ENCODE peak calls at places on chromosome 7, in nine cellular contexts. One of them, this sample, is unnamed.

GRCh38 chr7:44100458-44101303 is 3.5 kb upstream of the AEBP1 start:
- DNase-seq in GM19239: no peak
- DNase-seq in GM03348: peak
- DNase-seq in activated naive CD8-positive, alpha-beta T cell treated with anti-CD3 and anti-CD28 coated beads, Interleukin-2, amount 50 U/mL, for 16 hours: no peak
- DNase-seq in SW 1271: no peak
- DNase-seq in cardiac fibroblast: peak
- DNase-seq in RWPE2: no peak
- DNase-seq in MCF 10A: no peak
- DNase-seq in RPMI8226: no peak
- DNase-seq in this sample: no peak

GRCh38 chr7:49643321-49643720 is 130.1 kb upstream of the VWC2 start:
- DNase-seq in GM19239: no peak
- DNase-seq in RWPE2: no peak
- DNase-seq in cardiac fibroblast: no peak
- DNase-seq in RPMI8226: no peak
- DNase-seq in activated naive CD8-positive, alpha-beta T cell treated with anti-CD3 and anti-CD28 coated beads, Interleukin-2, amount 50 U/mL, for 16 hours: no peak
- DNase-seq in GM03348: no peak
- DNase-seq in SW 1271: no peak
- DNase-seq in MCF 10A: no peak
- DNase-seq in this sample: no peak

GRCh38 chr7:92244803-92245486 is 769 bp downstream of the KRIT1 start:
- DNase-seq in cardiac fibroblast: peak
- DNase-seq in SW 1271: peak
- DNase-seq in MCF 10A: no peak
- DNase-seq in GM03348: peak
- DNase-seq in RWPE2: no peak
- DNase-seq in GM19239: no peak
- DNase-seq in activated naive CD8-positive, alpha-beta T cell treated with anti-CD3 and anti-CD28 coated beads, Interleukin-2, amount 50 U/mL, for 16 hours: no peak
- DNase-seq in RPMI8226: peak
- DNase-seq in this sample: no peak

GRCh38 chr7:148116195-148116594 is 474.4 kb upstream of the C7orf33 start:
- DNase-seq in RPMI8226: peak
- DNase-seq in cardiac fibroblast: no peak
- DNase-seq in GM03348: no peak
- DNase-seq in RWPE2: no peak
- DNase-seq in activated naive CD8-positive, alpha-beta T cell treated with anti-CD3 and anti-CD28 coated beads, Interleukin-2, amount 50 U/mL, for 16 hours: no peak
- DNase-seq in SW 1271: no peak
- DNase-seq in MCF 10A: no peak
- DNase-seq in GM19239: no peak
- DNase-seq in this sample: no peak

GRCh38 chr7:156519070-156519469 is 121.5 kb upstream of the RNF32 start:
- DNase-seq in MCF 10A: no peak
- DNase-seq in cardiac fibroblast: no peak
- DNase-seq in RPMI8226: no peak
- DNase-seq in SW 1271: no peak
- DNase-seq in RWPE2: no peak
- DNase-seq in GM19239: no peak
- DNase-seq in activated naive CD8-positive, alpha-beta T cell treated with anti-CD3 and anti-CD28 coated beads, Interleukin-2, amount 50 U/mL, for 16 hours: no peak
- DNase-seq in GM03348: no peak
- DNase-seq in this sample: no peak

GRCh38 chr7:151110941-151111645 is 24.8 kb downstream of the AGAP3 start:
- DNase-seq in activated naive CD8-positive, alpha-beta T cell treated with anti-CD3 and anti-CD28 coated beads, Interleukin-2, amount 50 U/mL, for 16 hours: peak
- DNase-seq in SW 1271: peak
- DNase-seq in RPMI8226: peak
- DNase-seq in GM03348: peak
- DNase-seq in cardiac fibroblast: peak
- DNase-seq in RWPE2: no peak
- DNase-seq in GM19239: peak
- DNase-seq in MCF 10A: peak
- DNase-seq in this sample: no peak

GRCh38 chr7:94266278-94266677 is 128.4 kb upstream of the COL1A2 start:
- DNase-seq in cardiac fibroblast: peak
- DNase-seq in GM03348: peak
- DNase-seq in RPMI8226: no peak
- DNase-seq in activated naive CD8-positive, alpha-beta T cell treated with anti-CD3 and anti-CD28 coated beads, Interleukin-2, amount 50 U/mL, for 16 hours: no peak
- DNase-seq in RWPE2: no peak
- DNase-seq in GM19239: no peak
- DNase-seq in MCF 10A: peak
- DNase-seq in SW 1271: no peak
- DNase-seq in this sample: no peak

GRCh38 chr7:138008588-138009349 is 6.9 kb upstream of the CREB3L2 start:
- DNase-seq in activated naive CD8-positive, alpha-beta T cell treated with anti-CD3 and anti-CD28 coated beads, Interleukin-2, amount 50 U/mL, for 16 hours: no peak
- DNase-seq in MCF 10A: peak
- DNase-seq in cardiac fibroblast: peak
- DNase-seq in RPMI8226: peak
- DNase-seq in RWPE2: no peak
- DNase-seq in GM03348: peak
- DNase-seq in SW 1271: peak
- DNase-seq in GM19239: no peak
- DNase-seq in this sample: peak

GRCh38 chr7:153398789-153399553 is 639.4 kb downstream of the ACTR3B start:
- DNase-seq in cardiac fibroblast: no peak
- DNase-seq in RPMI8226: peak
- DNase-seq in activated naive CD8-positive, alpha-beta T cell treated with anti-CD3 and anti-CD28 coated beads, Interleukin-2, amount 50 U/mL, for 16 hours: no peak
- DNase-seq in GM03348: no peak
- DNase-seq in GM19239: no peak
- DNase-seq in MCF 10A: no peak
- DNase-seq in SW 1271: no peak
- DNase-seq in RWPE2: no peak
- DNase-seq in this sample: no peak

GRCh38 chr7:5704534-5704922 is 76.9 kb downstream of the RNF216 start:
- DNase-seq in RWPE2: no peak
- DNase-seq in RPMI8226: peak
- DNase-seq in GM19239: peak
- DNase-seq in MCF 10A: peak
- DNase-seq in activated naive CD8-positive, alpha-beta T cell treated with anti-CD3 and anti-CD28 coated beads, Interleukin-2, amount 50 U/mL, for 16 hours: peak
- DNase-seq in GM03348: peak
- DNase-seq in SW 1271: peak
- DNase-seq in cardiac fibroblast: peak
- DNase-seq in this sample: peak

GRCh38 chr7:36440880-36441279 is 51.2 kb downstream of the ANLN start:
- DNase-seq in MCF 10A: peak
- DNase-seq in activated naive CD8-positive, alpha-beta T cell treated with anti-CD3 and anti-CD28 coated beads, Interleukin-2, amount 50 U/mL, for 16 hours: no peak
- DNase-seq in RWPE2: no peak
- DNase-seq in SW 1271: peak
- DNase-seq in GM19239: no peak
- DNase-seq in cardiac fibroblast: peak
- DNase-seq in RPMI8226: peak
- DNase-seq in GM03348: peak
- DNase-seq in this sample: no peak

GRCh38 chr7:142611566-142612250 is 137.6 kb upstream of the PRSS1 start:
- DNase-seq in RWPE2: no peak
- DNase-seq in GM19239: no peak
- DNase-seq in GM03348: no peak
- DNase-seq in activated naive CD8-positive, alpha-beta T cell treated with anti-CD3 and anti-CD28 coated beads, Interleukin-2, amount 50 U/mL, for 16 hours: no peak
- DNase-seq in RPMI8226: peak
- DNase-seq in SW 1271: no peak
- DNase-seq in MCF 10A: no peak
- DNase-seq in cardiac fibroblast: no peak
- DNase-seq in this sample: no peak

GRCh38 chr7:138948403-138948802 is 32.8 kb downstream of the KIAA1549 start:
- DNase-seq in cardiac fibroblast: no peak
- DNase-seq in activated naive CD8-positive, alpha-beta T cell treated with anti-CD3 and anti-CD28 coated beads, Interleukin-2, amount 50 U/mL, for 16 hours: no peak
- DNase-seq in GM03348: no peak
- DNase-seq in RWPE2: no peak
- DNase-seq in SW 1271: no peak
- DNase-seq in MCF 10A: no peak
- DNase-seq in RPMI8226: no peak
- DNase-seq in GM19239: no peak
- DNase-seq in this sample: no peak

GRCh38 chr7:130369110-130369711 is 11.1 kb upstream of the CPA1 start:
- DNase-seq in SW 1271: peak
- DNase-seq in RWPE2: no peak
- DNase-seq in RPMI8226: no peak
- DNase-seq in GM03348: peak
- DNase-seq in MCF 10A: peak
- DNase-seq in activated naive CD8-positive, alpha-beta T cell treated with anti-CD3 and anti-CD28 coated beads, Interleukin-2, amount 50 U/mL, for 16 hours: no peak
- DNase-seq in cardiac fibroblast: peak
- DNase-seq in GM19239: no peak
- DNase-seq in this sample: no peak

GRCh38 chr7:135552148-135552547 is 5.6 kb upstream of the NUP205 start:
- DNase-seq in SW 1271: no peak
- DNase-seq in cardiac fibroblast: no peak
- DNase-seq in GM19239: no peak
- DNase-seq in RWPE2: no peak
- DNase-seq in MCF 10A: no peak
- DNase-seq in GM03348: no peak
- DNase-seq in RPMI8226: no peak
- DNase-seq in activated naive CD8-positive, alpha-beta T cell treated with anti-CD3 and anti-CD28 coated beads, Interleukin-2, amount 50 U/mL, for 16 hours: no peak
- DNase-seq in this sample: no peak

GRCh38 chr7:150858236-150859197 is 6.2 kb downstream of the AOC1 start:
- DNase-seq in RPMI8226: no peak
- DNase-seq in GM19239: no peak
- DNase-seq in SW 1271: no peak
- DNase-seq in GM03348: no peak
- DNase-seq in cardiac fibroblast: no peak
- DNase-seq in MCF 10A: no peak
- DNase-seq in activated naive CD8-positive, alpha-beta T cell treated with anti-CD3 and anti-CD28 coated beads, Interleukin-2, amount 50 U/mL, for 16 hours: no peak
- DNase-seq in RWPE2: no peak
- DNase-seq in this sample: no peak

GRCh38 chr7:150420987-150421674 is 29.3 kb upstream of the GIMAP8 start:
- DNase-seq in MCF 10A: peak
- DNase-seq in RPMI8226: peak
- DNase-seq in GM19239: no peak
- DNase-seq in GM03348: peak
- DNase-seq in cardiac fibroblast: peak
- DNase-seq in activated naive CD8-positive, alpha-beta T cell treated with anti-CD3 and anti-CD28 coated beads, Interleukin-2, amount 50 U/mL, for 16 hours: peak
- DNase-seq in RWPE2: no peak
- DNase-seq in SW 1271: peak
- DNase-seq in this sample: peak

GRCh38 chr7:50962962-50963374 is 180.3 kb upstream of the GRB10 start:
- DNase-seq in cardiac fibroblast: peak
- DNase-seq in activated naive CD8-positive, alpha-beta T cell treated with anti-CD3 and anti-CD28 coated beads, Interleukin-2, amount 50 U/mL, for 16 hours: no peak
- DNase-seq in RWPE2: peak
- DNase-seq in GM03348: peak
- DNase-seq in GM19239: no peak
- DNase-seq in RPMI8226: peak
- DNase-seq in MCF 10A: peak
- DNase-seq in SW 1271: peak
- DNase-seq in this sample: no peak

GRCh38 chr7:90383879-90384278 is 19.4 kb upstream of the CLDN12 start:
- DNase-seq in SW 1271: peak
- DNase-seq in RPMI8226: no peak
- DNase-seq in RWPE2: no peak
- DNase-seq in GM19239: no peak
- DNase-seq in cardiac fibroblast: peak
- DNase-seq in GM03348: peak
- DNase-seq in activated naive CD8-positive, alpha-beta T cell treated with anti-CD3 and anti-CD28 coated beads, Interleukin-2, amount 50 U/mL, for 16 hours: no peak
- DNase-seq in MCF 10A: no peak
- DNase-seq in this sample: no peak

GRCh38 chr7:44194069-44194468 is 4.8 kb upstream of the GCK start:
- DNase-seq in GM19239: no peak
- DNase-seq in SW 1271: no peak
- DNase-seq in RPMI8226: no peak
- DNase-seq in activated naive CD8-positive, alpha-beta T cell treated with anti-CD3 and anti-CD28 coated beads, Interleukin-2, amount 50 U/mL, for 16 hours: peak
- DNase-seq in MCF 10A: peak
- DNase-seq in cardiac fibroblast: peak
- DNase-seq in RWPE2: peak
- DNase-seq in GM03348: no peak
- DNase-seq in this sample: no peak

GRCh38 chr7:126700807-126701604 is 551.7 kb downstream of the GRM8 start:
- DNase-seq in activated naive CD8-positive, alpha-beta T cell treated with anti-CD3 and anti-CD28 coated beads, Interleukin-2, amount 50 U/mL, for 16 hours: no peak
- DNase-seq in cardiac fibroblast: peak
- DNase-seq in GM03348: peak
- DNase-seq in MCF 10A: peak
- DNase-seq in RWPE2: peak
- DNase-seq in RPMI8226: peak
- DNase-seq in SW 1271: peak
- DNase-seq in GM19239: peak
- DNase-seq in this sample: peak

GRCh38 chr7:91263359-91264082 is 712 bp upstream of the FZD1 start:
- DNase-seq in SW 1271: peak
- DNase-seq in GM19239: no peak
- DNase-seq in GM03348: peak
- DNase-seq in RPMI8226: peak
- DNase-seq in RWPE2: no peak
- DNase-seq in activated naive CD8-positive, alpha-beta T cell treated with anti-CD3 and anti-CD28 coated beads, Interleukin-2, amount 50 U/mL, for 16 hours: no peak
- DNase-seq in MCF 10A: peak
- DNase-seq in cardiac fibroblast: no peak
- DNase-seq in this sample: no peak

GRCh38 chr7:30225863-30226361 is 58.5 kb upstream of the ZNRF2 start:
- DNase-seq in GM03348: peak
- DNase-seq in activated naive CD8-positive, alpha-beta T cell treated with anti-CD3 and anti-CD28 coated beads, Interleukin-2, amount 50 U/mL, for 16 hours: no peak
- DNase-seq in GM19239: no peak
- DNase-seq in MCF 10A: peak
- DNase-seq in RWPE2: peak
- DNase-seq in cardiac fibroblast: peak
- DNase-seq in SW 1271: peak
- DNase-seq in RPMI8226: peak
- DNase-seq in this sample: no peak

GRCh38 chr7:66921396-66921917 is 432 bp downstream of the TMEM248 start:
- DNase-seq in RPMI8226: peak
- DNase-seq in GM19239: no peak
- DNase-seq in SW 1271: no peak
- DNase-seq in RWPE2: no peak
- DNase-seq in GM03348: peak
- DNase-seq in MCF 10A: peak
- DNase-seq in cardiac fibroblast: peak
- DNase-seq in activated naive CD8-positive, alpha-beta T cell treated with anti-CD3 and anti-CD28 coated beads, Interleukin-2, amount 50 U/mL, for 16 hours: no peak
- DNase-seq in this sample: no peak

This sample was measured in Panc1.